ENCODE peak calls at places on chromosomes 12 and 14, in six cellular contexts. Y is breast epithelium, B is SK-N-SH, Q is stomach, F is esophagus muscularis mucosa, E is prostate gland. L is an unnamed sample. For H3K4me1, the result is how much of the 10 kb centered on the place peaks cover.

GRCh38 chr12:55729592-55730446 is 1.0 kb upstream of the CD63 start:
- DNase-seq in Q (peak), Y (peak), B (peak), F (peak), E (peak), L (peak)

GRCh38 chr12:124952801-124953200 is 36.1 kb downstream of the DHX37 start:
- DNase-seq in E (no peak), Y (no peak), F (no peak), Q (no peak), B (peak), L (no peak)

GRCh38 chr12:74663958-74664357 is 126.3 kb downstream of the ATXN7L3B start:
- DNase-seq in Y (no peak), Q (no peak), B (no peak), E (no peak), F (no peak), L (no peak)

GRCh38 chr14:94029250-94029649 is 3.1 kb downstream of the OTUB2 start:
- DNase-seq in E (no peak), Q (no peak), Y (no peak), B (no peak), F (no peak), L (no peak)

GRCh38 chr12:7067096-7067495 is 6.6 kb downstream of the C1S start:
- DNase-seq in Y (no peak), F (no peak), Q (no peak), E (no peak), B (no peak), L (no peak)

GRCh38 chr12:81992461-81992860 is 233.3 kb upstream of the PPFIA2 start:
- DNase-seq in B (peak), F (no peak), Y (no peak), E (no peak), Q (peak), L (no peak)

GRCh38 chr12:39375206-39375808 is 67.6 kb downstream of the KIF21A start:
- DNase-seq in F (no peak), Y (no peak), B (no peak), E (no peak), Q (no peak), L (no peak)

GRCh38 chr14:102390064-102390463 is 27.3 kb downstream of the TECPR2 start:
- DNase-seq in E (no peak), B (no peak), F (no peak), Y (no peak), Q (no peak), L (no peak)

GRCh38 chr14:80792756-80793155 is 148.8 kb downstream of the CEP128 start:
- DNase-seq in Q (no peak), F (no peak), Y (no peak), E (no peak), B (no peak), L (no peak)

GRCh38 chr14:77989441-77989891 is 180.7 kb upstream of the NRXN3 start:
- DNase-seq in F (no peak), Y (no peak), E (no peak), Q (no peak), B (no peak), L (no peak)

GRCh38 chr12:112820796-112821195 is 29.2 kb downstream of the RPH3A start:
- DNase-seq in Q (no peak), E (no peak), Y (no peak), F (no peak), B (no peak), L (no peak)

GRCh38 chr14:105974902-105975301 is 448.5 kb downstream of the TMEM121 start:
- DNase-seq in F (no peak), Y (no peak), B (peak), Q (no peak), E (no peak), L (no peak)

GRCh38 chr14:34632451-34632850 is 2.5 kb upstream of the SNX6 start:
- DNase-seq in E (no peak), B (no peak), Y (no peak), Q (no peak), F (no peak), L (no peak)

DNA sequence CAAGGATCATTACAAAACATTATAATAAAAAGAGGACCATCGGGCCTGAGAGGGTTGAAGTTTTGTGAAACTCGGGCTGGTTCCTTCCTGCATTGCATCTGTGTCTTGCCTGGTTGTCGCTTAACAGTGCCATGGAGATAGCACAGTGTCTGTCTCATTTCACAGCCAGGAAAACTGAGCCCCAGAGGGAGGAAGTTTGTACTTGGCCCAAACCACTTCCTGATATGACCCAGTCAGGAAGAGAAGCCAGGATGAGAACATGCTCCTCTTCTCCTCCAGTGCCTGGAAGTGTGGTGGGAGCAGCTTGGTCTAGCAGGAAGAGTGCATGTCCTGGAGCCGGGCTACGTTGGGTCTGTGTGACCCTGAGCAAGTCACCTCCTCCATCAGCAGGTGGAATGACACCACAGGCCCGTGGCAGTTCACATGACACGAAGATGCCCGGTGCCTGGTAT is 41.5 kb downstream of the EVL start:
- DNase-seq in F (no peak), E (no peak), B (no peak), Y (no peak), Q (no peak), L (no peak)
- H3K4me1 ChIP-seq in F (half or more), E (under half), B (under half), Y (under half), Q (under half), L (half or more)

GRCh38 chr12:110514363-110514762 is 12.2 kb downstream of the RAD9B start:
- DNase-seq in B (no peak), E (no peak), Y (no peak), F (no peak), Q (no peak), L (no peak)

GRCh38 chr12:110513842-110514241 is 11.7 kb downstream of the RAD9B start:
- DNase-seq in F (no peak), B (no peak), Y (no peak), E (no peak), Q (no peak), L (no peak)

DNA sequence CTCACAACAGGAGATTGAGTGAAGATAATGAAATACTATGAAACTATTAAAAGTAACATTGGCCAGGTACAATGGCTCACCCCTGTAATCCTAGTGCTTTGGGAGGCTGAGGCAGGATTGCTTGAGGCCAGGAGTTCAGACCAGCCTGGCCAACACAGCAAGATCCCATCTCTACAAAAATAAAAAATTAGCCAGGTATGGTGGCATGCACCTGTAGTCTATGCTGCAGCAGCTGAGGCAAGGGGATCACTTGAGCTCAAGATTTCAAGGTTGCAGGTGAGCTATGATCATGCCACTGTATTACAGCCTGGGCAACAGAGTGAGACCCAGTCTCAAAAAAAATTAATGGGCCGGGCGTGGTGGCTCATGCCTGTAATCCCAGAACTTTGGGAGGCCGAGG is 14.9 kb downstream of the RAD9B start:
- DNase-seq in F (no peak), E (no peak), B (no peak), Q (no peak), Y (no peak), L (no peak)
- H3K4me3 ChIP-seq in F (no peak), E (no peak), B (no peak), Q (no peak), Y (no peak), L (no peak)

GRCh38 chr12:108629824-108630476 is 3.7 kb downstream of the SELPLG start:
- DNase-seq in Y (no peak), E (no peak), B (no peak), F (no peak), Q (no peak), L (peak)
- TF ChIP-seq POLR2AphosphoS5 in Y (no peak), E (no peak), B (peak), F (peak), Q (no peak), L (peak)

GRCh38 chr14:32986791-32987545 is 48.3 kb downstream of the NPAS3 start:
- DNase-seq in F (no peak), B (no peak), Q (no peak), Y (peak), E (no peak), L (no peak)
- H3K4me1 ChIP-seq in F (under half), B (under half), Q (under half), Y (under half), E (under half), L (under half)

DNA sequence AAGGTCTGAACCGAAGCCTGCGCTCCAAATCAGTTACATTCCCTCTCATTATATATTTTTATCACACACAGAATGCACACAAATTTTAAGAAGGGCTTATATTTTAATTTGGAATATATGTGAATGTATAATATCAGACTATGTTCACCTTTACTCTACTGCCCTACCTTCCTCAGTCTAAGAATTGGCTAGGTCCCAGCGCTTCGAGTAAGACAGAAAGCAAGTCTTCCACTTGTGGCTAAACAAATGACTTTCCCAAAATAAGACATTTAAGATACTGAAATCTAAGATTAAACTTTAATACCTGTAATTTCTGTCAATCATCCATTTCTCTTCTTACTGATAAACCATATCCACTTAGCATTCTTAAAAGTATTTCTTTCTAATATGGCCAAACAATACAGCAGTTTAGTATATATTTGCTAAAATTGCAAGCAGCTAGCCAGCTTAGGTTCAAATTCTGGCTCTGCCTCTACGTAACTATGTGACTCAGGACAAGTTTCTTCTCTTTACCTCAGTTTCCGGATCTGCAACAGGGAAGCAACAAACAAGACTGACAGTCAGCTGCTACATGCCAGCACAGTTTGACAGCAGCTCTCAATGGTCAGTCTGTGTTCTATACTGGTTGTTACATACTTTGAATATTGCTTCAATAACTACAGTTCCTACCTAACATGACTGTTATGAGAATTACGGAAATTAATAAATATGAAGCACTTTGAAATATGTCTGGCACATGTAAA is 2.0 kb downstream of the INTS13 start:
- DNase-seq in Q (no peak), B (no peak), F (no peak), Y (no peak), E (no peak), L (no peak)
- H3K4me3 ChIP-seq in Q (no peak), B (no peak), F (no peak), Y (peak), E (no peak), L (no peak)

DNA sequence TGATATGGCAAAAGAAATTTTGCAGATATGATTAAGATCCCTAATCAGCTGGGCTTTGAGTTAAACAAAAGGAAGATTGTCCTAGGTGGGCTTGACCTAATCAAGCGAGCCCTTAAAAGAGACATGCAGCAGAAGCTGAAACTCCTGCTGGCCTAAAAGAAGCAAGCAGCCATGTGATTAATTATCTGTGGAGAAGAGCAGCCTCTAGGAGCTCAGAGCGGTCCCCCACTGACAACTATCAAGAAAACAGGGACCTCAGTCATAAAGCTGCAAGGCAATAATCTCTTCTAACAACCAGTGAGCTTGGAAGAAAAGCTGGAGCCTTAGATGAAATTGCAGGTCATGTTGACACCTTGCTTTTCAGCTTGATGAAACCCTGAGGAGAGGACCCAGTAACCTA is 288.9 kb upstream of the CLEC14A start:
- DNase-seq in Y (no peak), E (no peak), F (no peak), B (no peak), Q (no peak), L (no peak)
- TF ChIP-seq POLR2AphosphoS5 in Y (no peak), E (no peak), F (no peak), B (no peak), Q (no peak), L (no peak)

GRCh38 chr12:121792607-121793500 is 634 bp downstream of the RHOF start:
- DNase-seq in F (no peak), Q (peak), B (no peak), E (no peak), Y (no peak), L (peak)

GRCh38 chr12:121793836-121794531 is 496 bp upstream of the RHOF start:
- DNase-seq in E (peak), F (peak), B (peak), Y (peak), Q (peak), L (peak)

GRCh38 chr12:121789800-121790748 is 3.4 kb downstream of the RHOF start:
- DNase-seq in Y (no peak), F (no peak), Q (peak), B (no peak), E (no peak), L (peak)

GRCh38 chr12:121793501-121793835 is at the start of gene RHOF:
- DNase-seq in Y (no peak), E (no peak), F (no peak), B (peak), Q (peak), L (peak)

GRCh38 chr12:121791671-121792496 is 1.6 kb downstream of the RHOF start:
- DNase-seq in B (no peak), Q (peak), F (no peak), E (no peak), Y (no peak), L (peak)
- H3K4me1 ChIP-seq in B (under half), Q (half or more), F (half or more), E (under half), Y (under half), L (half or more)

L was measured in spleen.